ENCODE peak calls at places on chromosomes 12 and 14, in eight cellular contexts. S is HCT116, V is cardiac muscle cell, G is heart right ventricle, K is astrocyte, Q is fibroblast of lung, Y is breast epithelium, P is upper lobe of right lung. L is an unnamed sample.
A peak's percentile ranks its signal among the peaks of the same experiment; 100 is the strongest.

GRCh38 chr12:123602651-123603195 is 824 bp downstream of the DDX55 start:
- DNase-seq in Y (no peak), V (peak; percentile 29), P (no peak), S (no peak), K (no peak), Q (no peak), G (no peak), L (no peak)

GRCh38 chr12:26198742-26199141 is 3.4 kb downstream of the SSPN start:
- DNase-seq in K (peak; percentile 80), Y (no peak), P (no peak), G (peak; percentile 29), S (no peak), Q (peak; percentile 47), V (peak; percentile 51), L (no peak)

GRCh38 chr12:72256725-72257124 is 15.4 kb upstream of the TRHDE start:
- DNase-seq in Q (no peak), Y (no peak), V (no peak), S (no peak), K (no peak), G (no peak), P (no peak), L (no peak)

GRCh38 chr12:92943482-92944250 is 14.6 kb upstream of the EEA1 start:
- DNase-seq in Y (no peak), K (peak; percentile 68), P (no peak), G (no peak), S (no peak), V (peak; percentile 80), Q (peak; percentile 60), L (no peak)

GRCh38 chr12:40310201-40310600 is 85.4 kb downstream of the LRRK2 start:
- DNase-seq in V (no peak), G (no peak), P (no peak), K (no peak), Q (no peak), S (no peak), Y (no peak), L (no peak)

GRCh38 chr12:8026282-8026637 is 6.3 kb upstream of the FOXJ2 start:
- DNase-seq in K (no peak), P (no peak), V (no peak), Q (no peak), G (no peak), S (no peak), Y (no peak), L (no peak)

GRCh38 chr12:64080319-64081008 is 141.6 kb downstream of the KICS2 start:
- DNase-seq in G (no peak), Q (no peak), K (no peak), S (peak; percentile 56), P (no peak), Y (no peak), V (peak; percentile 26), L (no peak)

GRCh38 chr12:89836026-89836425 is 127.4 kb upstream of the ATP2B1 start:
- DNase-seq in P (no peak), Q (no peak), S (no peak), Y (no peak), G (no peak), V (peak; percentile 36), K (no peak), L (no peak)

GRCh38 chr12:63308701-63309100 is 157.7 kb upstream of the AVPR1A start:
- DNase-seq in P (no peak), S (no peak), Y (no peak), K (no peak), Q (no peak), G (peak; percentile 17), V (no peak), L (no peak)

GRCh38 chr14:93549578-93549977 is 118.8 kb downstream of the UNC79 start:
- DNase-seq in Y (no peak), V (no peak), P (no peak), Q (no peak), G (no peak), K (no peak), S (no peak), L (no peak)

GRCh38 chr12:132618683-132619043 is at the start of gene P2RX2:
- DNase-seq in G (no peak), Q (no peak), Y (no peak), V (no peak), P (no peak), K (no peak), S (no peak), L (no peak)

GRCh38 chr12:132619301-132620112 is 931 bp downstream of the P2RX2 start:
- DNase-seq in G (no peak), P (no peak), S (no peak), Y (no peak), Q (no peak), V (no peak), K (no peak), L (no peak)

GRCh38 chr12:132617135-132617701 is 1.4 kb upstream of the P2RX2 start:
- DNase-seq in Q (no peak), Y (no peak), S (no peak), G (no peak), K (no peak), P (no peak), V (no peak), L (no peak)

GRCh38 chr12:132620113-132620892 is 1.7 kb downstream of the P2RX2 start:
- DNase-seq in K (no peak), P (no peak), G (no peak), Y (no peak), S (no peak), Q (no peak), V (no peak), L (no peak)

DNA sequence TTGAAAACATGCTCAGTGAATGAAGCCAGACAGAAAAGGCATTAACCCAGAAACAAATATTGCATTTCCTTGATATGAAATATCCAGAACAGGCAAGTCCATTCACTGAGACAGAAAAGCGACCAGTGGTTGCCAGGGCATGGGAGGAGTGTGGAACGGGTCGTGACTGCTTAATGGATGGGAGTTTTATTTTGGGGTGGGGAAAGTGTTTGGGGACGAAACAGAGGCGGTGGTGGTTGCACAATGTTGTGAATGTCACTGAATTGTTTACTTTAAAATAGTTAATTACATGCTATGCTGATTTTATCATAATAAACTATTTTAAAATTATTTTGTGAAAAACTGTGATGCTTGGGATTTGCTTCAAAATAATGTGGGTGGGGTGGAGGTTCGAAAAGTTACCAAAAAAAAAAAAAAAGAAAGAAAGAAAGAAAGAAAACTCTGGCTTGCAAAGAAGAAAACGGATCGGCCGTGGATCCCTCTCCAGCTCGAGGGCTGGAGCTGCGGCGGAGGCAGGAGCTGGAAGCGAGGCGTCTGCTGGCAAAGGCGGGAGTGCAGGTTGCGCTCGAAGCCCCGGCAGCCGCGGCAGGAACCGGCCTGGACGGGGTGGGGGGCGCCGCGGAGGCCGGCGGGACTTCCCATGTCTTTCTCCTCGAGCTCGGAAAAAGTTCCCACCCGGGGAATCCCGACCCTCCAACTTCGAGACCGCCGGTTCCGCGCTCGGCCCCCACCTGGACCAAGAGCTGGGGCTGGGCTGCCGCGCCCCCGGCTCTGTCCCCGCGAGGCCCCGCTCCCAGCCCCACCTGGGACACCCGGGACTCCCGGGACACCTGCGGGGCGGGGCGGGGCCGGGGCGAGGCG is 524 bp upstream of the P2RX2 start:
- DNase-seq in P (no peak), S (no peak), K (no peak), Q (no peak), G (no peak), V (no peak), Y (no peak), L (no peak)
- TF ChIP-seq CTCF in P (no peak), S (no peak), K (no peak), Q (no peak), G (no peak), V (no peak), Y (no peak), L (no peak)

DNA sequence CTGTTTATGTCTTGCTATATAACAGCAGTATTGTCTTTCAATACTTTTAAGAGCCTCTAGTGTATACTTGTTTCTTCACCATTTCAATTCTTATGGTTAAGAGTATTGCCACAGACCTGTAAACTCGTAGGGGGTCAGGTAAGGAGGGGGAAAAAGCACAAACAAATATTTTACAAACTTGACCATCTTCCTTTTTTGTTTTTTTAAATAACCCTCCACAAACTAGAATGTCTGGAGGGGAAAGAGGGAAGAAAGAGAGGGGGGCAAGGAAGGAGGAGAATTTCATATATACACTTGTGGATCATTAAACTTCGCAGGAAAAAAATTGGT is 4.3 kb downstream of the FOXA1 start:
- DNase-seq in Y (no peak), G (no peak), Q (no peak), S (no peak), K (no peak), P (no peak), V (no peak), L (no peak)
- H3K4me3 ChIP-seq in Y (peak overlapping the region; percentile 80), G (no peak overlapping the region), Q (no peak overlapping the region), S (no peak overlapping the region), K (no peak overlapping the region), P (peak overlapping the region; percentile 54), V (no peak overlapping the region), L (no peak overlapping the region)

GRCh38 chr14:99349721-99350495 is 77.9 kb upstream of the BCL11B start:
- DNase-seq in V (no peak), G (no peak), Y (no peak), K (no peak), Q (no peak), S (no peak), P (peak; percentile 44), L (no peak)

GRCh38 chr14:99350751-99351150 is 78.8 kb upstream of the BCL11B start:
- DNase-seq in G (no peak), K (no peak), Y (no peak), P (peak; percentile 58), Q (no peak), V (no peak), S (no peak), L (no peak)

GRCh38 chr14:99348816-99349609 is 77.0 kb upstream of the BCL11B start:
- DNase-seq in P (peak; percentile 51), V (no peak), Q (no peak), S (no peak), G (no peak), Y (no peak), K (no peak), L (no peak)

GRCh38 chr14:99352688-99353280 is 80.8 kb upstream of the BCL11B start:
- DNase-seq in K (no peak), Y (peak; percentile 6), G (no peak), P (peak; percentile 40), V (no peak), S (no peak), Q (no peak), L (no peak)

DNA sequence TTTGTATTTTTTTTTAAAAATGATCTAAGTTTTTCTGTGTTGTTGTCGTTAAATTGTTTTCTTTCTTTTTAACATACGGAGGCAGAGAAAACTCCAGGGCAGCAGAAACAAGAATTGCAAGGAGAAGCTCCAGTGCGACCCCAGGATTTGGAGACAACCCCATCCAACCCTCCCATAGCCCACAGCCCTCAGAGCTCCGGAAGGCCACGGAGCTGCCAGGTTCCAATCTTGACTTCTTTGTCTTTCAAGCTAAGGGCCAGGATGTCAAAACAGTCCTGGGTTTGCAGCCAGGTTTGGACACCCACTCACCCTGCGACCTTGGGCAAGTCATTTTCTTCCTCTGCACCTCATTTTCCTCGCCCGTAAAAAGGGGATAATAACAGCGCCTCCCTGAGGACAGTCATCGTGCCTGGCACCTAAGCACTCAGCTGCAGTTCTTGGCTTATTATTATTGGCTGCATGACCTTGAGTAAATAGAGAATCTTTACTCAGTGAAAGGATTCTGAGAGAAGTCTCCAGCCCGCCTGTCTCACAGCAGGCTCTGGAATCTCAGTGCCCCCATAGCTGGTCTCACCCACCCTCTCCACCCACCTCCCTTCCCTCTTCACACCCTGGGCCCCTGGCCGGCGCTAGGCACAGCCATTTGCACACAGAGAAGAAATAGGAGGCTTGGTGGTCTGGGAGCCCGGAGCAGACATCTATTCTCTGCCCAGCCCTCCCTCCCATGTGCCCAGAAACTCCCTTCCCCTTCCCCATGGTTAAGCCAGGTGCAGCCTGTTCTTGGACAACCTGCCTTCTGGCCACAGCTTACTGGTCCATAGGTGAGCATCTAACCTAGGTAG is 79.4 kb upstream of the BCL11B start:
- DNase-seq in G (no peak), Y (peak; percentile 5), V (no peak), Q (no peak), K (no peak), P (peak; percentile 26), S (no peak), L (no peak)
- TF ChIP-seq CTCF in G (no peak), Y (no peak), V (no peak), Q (no peak), K (no peak), P (no peak), S (no peak), L (no peak)

GRCh38 chr12:94208433-94208921 is 60.1 kb downstream of the PLXNC1 start:
- DNase-seq in S (no peak), V (no peak), P (no peak), Q (no peak), G (peak; percentile 13), K (no peak), Y (no peak), L (no peak)
- H3K4me3 ChIP-seq in S (no peak overlapping the region), V (no peak overlapping the region), P (no peak overlapping the region), Q (no peak overlapping the region), G (no peak overlapping the region), K (no peak overlapping the region), Y (peak overlapping the region; percentile 22), L (no peak overlapping the region)